ENCODE peak calls at places on chromosomes 5 and 9, in six cellular contexts. A, Q, P, Y, N and M are unnamed samples. For H3K4me1, the result is how much of the 10 kb centered on the place peaks cover.

GRCh38 chr5:60295423-60295822 is 401.9 kb upstream of the PDE4D start:
- DNase-seq in Y (peak), N (no peak), P (peak), A (no peak), Q (peak), M (no peak)

GRCh38 chr9:122095010-122095767 is 2.1 kb upstream of the TTLL11 start:
- DNase-seq in Y (peak), P (no peak), Q (peak), A (no peak), N (peak), M (peak)

GRCh38 chr5:17127743-17128231 is 89.6 kb upstream of the BASP1 start:
- DNase-seq in A (no peak), Q (no peak), N (no peak), Y (peak), P (no peak), M (peak)

GRCh38 chr5:175778951-175779475 is 92.4 kb upstream of the CPLX2 start:
- DNase-seq in Q (no peak), P (no peak), A (no peak), N (no peak), Y (peak), M (no peak)

GRCh38 chr5:78597858-78598415 is 50.6 kb downstream of the LHFPL2 start:
- DNase-seq in A (no peak), Y (no peak), N (no peak), Q (no peak), P (no peak), M (peak)

GRCh38 chr5:167361841-167362240 is 929.6 kb upstream of the WWC1 start:
- DNase-seq in N (no peak), Q (no peak), Y (no peak), P (no peak), A (no peak), M (no peak)

GRCh38 chr5:139344177-139344576 is 2.5 kb downstream of the PAIP2 start:
- DNase-seq in A (no peak), Y (no peak), N (no peak), P (no peak), Q (no peak), M (no peak)

GRCh38 chr5:174581483-174581882 is 142.9 kb upstream of the MSX2 start:
- DNase-seq in Y (peak), A (no peak), P (peak), Q (peak), N (no peak), M (no peak)

GRCh38 chr5:86461169-86461956 is 156.4 kb upstream of the COX7C start:
- DNase-seq in Y (no peak), Q (no peak), A (no peak), P (no peak), N (no peak), M (no peak)

GRCh38 chr5:17190799-17191391 is 26.5 kb upstream of the BASP1 start:
- DNase-seq in Q (no peak), Y (no peak), A (no peak), P (no peak), N (no peak), M (no peak)

GRCh38 chr9:5815421-5815820 is 17.5 kb downstream of the ERMP1 start:
- DNase-seq in A (no peak), N (no peak), P (no peak), Q (no peak), Y (no peak), M (no peak)

GRCh38 chr5:16461782-16462181 is 3.8 kb downstream of the ZNF622 start:
- DNase-seq in A (no peak), P (no peak), Y (no peak), Q (no peak), N (no peak), M (no peak)

GRCh38 chr5:55222819-55223124 is 4.3 kb downstream of the MCIDAS start:
- DNase-seq in A (no peak), P (no peak), Q (no peak), N (no peak), Y (no peak), M (no peak)

GRCh38 chr9:107043886-107044285 is 180.9 kb downstream of the ZNF462 start:
- DNase-seq in Q (no peak), Y (no peak), P (no peak), N (no peak), A (no peak), M (no peak)

GRCh38 chr9:115167175-115167574 is 49.2 kb upstream of the TNC start:
- DNase-seq in Q (no peak), A (no peak), Y (no peak), N (no peak), P (no peak), M (peak)

GRCh38 chr9:108913391-108913790 is 20.5 kb downstream of the ELP1 start:
- DNase-seq in Q (no peak), P (no peak), A (no peak), Y (no peak), N (no peak), M (no peak)

GRCh38 chr5:178532236-178532635 is 58.0 kb downstream of the COL23A1 start:
- DNase-seq in Q (no peak), P (no peak), N (no peak), Y (no peak), A (no peak), M (no peak)

GRCh38 chr9:70427161-70427945 is 12.9 kb upstream of the KLF9 start:
- DNase-seq in Y (no peak), Q (no peak), A (no peak), P (no peak), N (no peak), M (no peak)

GRCh38 chr9:6930827-6931226 is 173.1 kb downstream of the KDM4C start:
- DNase-seq in P (no peak), Y (no peak), A (no peak), Q (no peak), N (no peak), M (peak)

GRCh38 chr5:117201016-117201415 is 626.4 kb upstream of the SEMA6A start:
- DNase-seq in A (no peak), N (no peak), Q (no peak), P (no peak), Y (no peak), M (no peak)

GRCh38 chr9:6959275-6960000 is 201.7 kb downstream of the KDM4C start:
- DNase-seq in Q (no peak), Y (no peak), A (no peak), P (no peak), N (no peak), M (no peak)

GRCh38 chr5:124630767-124631704 is 115.4 kb downstream of the ZNF608 start:
- DNase-seq in N (no peak), Q (no peak), P (no peak), A (no peak), Y (no peak), M (peak)

GRCh38 chr5:148996270-148996669 is 66.6 kb downstream of the SH3TC2 start:
- DNase-seq in Q (no peak), A (no peak), P (no peak), N (no peak), Y (no peak), M (no peak)

GRCh38 chr5:129804705-129805104 is 56.8 kb downstream of the MINAR2 start:
- DNase-seq in Y (no peak), Q (peak), P (peak), A (no peak), N (no peak), M (no peak)

GRCh38 chr5:14212838-14213237 is 69.7 kb downstream of the TRIO start:
- DNase-seq in N (no peak), Y (peak), Q (no peak), P (no peak), A (no peak), M (no peak)
- H3K4me1 ChIP-seq in N (under half), Y (half or more), Q (under half), P (under half), A (under half), M (half or more)

DNA sequence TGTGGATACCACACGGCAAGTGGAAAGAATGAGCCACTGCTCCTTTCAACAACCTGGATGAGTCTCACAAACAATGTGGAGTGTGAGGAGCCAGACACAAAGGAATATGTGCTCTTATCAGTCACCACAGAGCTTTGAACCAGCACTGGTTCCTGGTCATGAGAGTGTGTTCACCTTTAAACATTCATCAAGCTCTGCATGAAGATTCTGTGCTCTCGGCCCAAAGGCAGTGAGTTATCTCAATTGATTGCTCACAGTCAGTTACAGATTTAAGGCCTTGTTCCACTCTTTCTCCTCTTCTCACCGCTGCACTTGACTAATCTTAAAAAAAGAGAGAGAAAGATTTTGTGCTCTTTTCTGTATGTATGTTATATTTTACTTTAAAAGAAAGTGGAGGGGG is 19.4 kb downstream of the LRSAM1 start:
- DNase-seq in Y (no peak), P (no peak), N (no peak), A (no peak), Q (no peak), M (no peak)
- H3K27ac ChIP-seq in Y (no peak), P (no peak), N (no peak), A (no peak), Q (no peak), M (no peak)

GRCh38 chr9:18327106-18327505 is 146.8 kb upstream of the ADAMTSL1 start:
- DNase-seq in Y (no peak), P (no peak), A (no peak), Q (no peak), N (no peak), M (no peak)
- H3K4me1 ChIP-seq in Y (under half), P (under half), A (under half), Q (under half), N (under half), M (under half)

GRCh38 chr9:120609636-120610035 is 29.7 kb upstream of the CDK5RAP2 start:
- DNase-seq in P (no peak), Q (no peak), A (no peak), N (no peak), Y (no peak), M (peak)
- H3K27ac ChIP-seq in P (no peak), Q (no peak), A (no peak), N (no peak), Y (no peak), M (peak)

DNA sequence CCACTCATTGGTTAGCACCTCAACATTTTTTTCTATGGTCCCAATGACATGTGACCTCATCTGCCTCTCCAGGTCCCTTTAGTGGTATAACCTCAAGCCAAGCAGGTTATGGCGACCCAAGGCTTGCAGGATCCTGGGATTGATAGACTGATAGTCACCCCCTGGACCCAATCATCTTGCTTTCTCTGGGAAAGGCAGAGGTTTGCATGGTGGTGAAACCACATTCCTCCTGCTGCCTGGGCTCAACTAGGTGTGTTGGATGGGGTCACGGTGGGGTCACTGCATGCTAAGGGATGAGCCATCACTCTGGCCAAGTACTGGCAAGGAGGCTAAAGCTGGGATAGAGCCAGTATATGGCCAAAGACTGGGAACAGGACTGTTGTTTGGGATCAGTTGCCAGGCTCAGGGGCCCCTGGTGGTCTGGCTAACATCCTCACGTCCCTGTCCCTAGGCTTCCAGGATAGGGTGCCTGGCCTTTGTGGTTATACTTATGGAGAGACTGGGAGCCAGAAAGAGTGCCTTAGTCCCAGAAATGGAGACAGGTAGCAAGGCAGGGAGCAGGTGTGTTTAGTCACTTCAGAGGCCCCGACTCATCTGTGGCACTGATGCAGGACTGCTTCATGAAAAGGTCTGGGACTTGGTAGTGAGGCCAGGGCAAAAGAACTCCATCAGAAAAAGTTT is 4.6 kb upstream of the SMIM32 start:
- DNase-seq in N (no peak), Q (no peak), A (no peak), P (no peak), Y (no peak), M (no peak)
- H3K4me1 ChIP-seq in N (under half), Q (under half), A (under half), P (under half), Y (under half), M (under half)

DNA sequence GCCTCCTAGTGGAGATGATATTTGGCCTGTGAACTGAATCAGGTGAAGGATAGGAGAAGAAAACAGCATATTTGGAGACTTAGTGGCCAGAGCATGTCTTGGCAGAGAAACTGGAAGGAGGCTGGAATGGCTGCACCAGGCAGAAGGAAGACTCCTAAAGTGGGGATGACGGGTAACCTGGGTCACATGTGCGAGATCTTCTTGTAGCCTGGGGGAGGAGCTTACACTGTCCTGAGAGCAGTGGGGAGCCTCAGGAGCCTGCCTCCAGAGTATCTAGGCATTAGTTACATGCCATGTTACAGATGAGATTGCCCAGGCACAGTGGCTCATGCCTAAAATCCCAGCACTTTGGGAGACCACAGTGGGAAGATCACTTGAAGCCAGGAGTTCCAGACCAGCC is 49.8 kb downstream of the JADE2 start:
- DNase-seq in N (no peak), P (no peak), Y (no peak), A (no peak), Q (no peak), M (no peak)
- H3K27ac ChIP-seq in N (no peak), P (no peak), Y (no peak), A (no peak), Q (no peak), M (no peak)

DNA sequence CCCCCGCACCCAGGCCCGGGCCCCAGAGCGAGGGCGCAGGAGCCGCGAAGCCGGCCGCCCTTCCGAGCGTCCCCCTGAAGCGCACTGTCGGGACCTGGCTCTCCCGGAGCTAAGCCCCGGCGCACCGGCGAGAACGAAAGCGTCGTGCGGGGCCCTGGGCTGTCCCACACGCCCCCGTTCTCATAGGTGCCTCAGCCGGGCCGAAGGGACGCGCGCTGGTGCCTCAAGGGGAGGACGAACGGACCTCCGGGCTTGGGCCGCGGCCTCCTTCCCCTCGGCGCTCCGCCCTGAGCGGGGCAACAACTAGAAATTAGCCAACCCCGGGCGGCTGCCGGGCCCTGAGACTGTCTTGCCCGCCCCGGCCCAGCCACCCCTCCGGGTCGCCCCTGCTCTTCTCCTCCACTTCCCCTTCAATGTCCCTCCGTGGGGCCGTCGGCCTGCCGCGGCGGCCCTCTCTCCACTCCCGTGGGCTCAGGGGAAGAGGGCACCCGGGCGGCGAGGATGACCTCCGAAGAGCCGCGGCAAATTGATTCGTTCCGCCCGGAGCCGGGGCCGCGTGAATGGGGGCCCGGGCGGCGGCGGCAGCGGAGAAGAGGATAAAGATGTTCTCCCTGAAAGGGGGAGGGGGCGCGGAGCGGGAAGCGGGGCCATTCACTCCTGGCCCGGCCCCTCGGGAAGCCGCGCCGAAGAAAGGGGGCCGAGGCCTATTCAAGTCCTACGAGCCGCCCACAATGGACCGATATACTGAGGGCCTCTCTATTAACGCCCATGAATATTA is 3.5 kb upstream of the PRDM12 start:
- DNase-seq in N (no peak), P (no peak), Y (no peak), A (no peak), Q (peak), M (no peak)
- H3K4me1 ChIP-seq in N (under half), P (under half), Y (under half), A (under half), Q (under half), M (under half)

GRCh38 chr9:134395002-134395517 is 68.8 kb downstream of the RXRA start:
- DNase-seq in N (no peak), Y (no peak), A (no peak), Q (no peak), P (no peak), M (no peak)

GRCh38 chr9:134393582-134394280 is 67.5 kb downstream of the RXRA start:
- DNase-seq in Y (no peak), A (no peak), Q (no peak), P (no peak), N (no peak), M (no peak)

GRCh38 chr9:134391319-134392231 is 65.3 kb downstream of the RXRA start:
- DNase-seq in Q (no peak), A (no peak), Y (no peak), P (no peak), N (peak), M (no peak)

GRCh38 chr9:134390947-134391318 is 64.7 kb downstream of the RXRA start:
- DNase-seq in A (no peak), Y (no peak), P (no peak), N (no peak), Q (no peak), M (no peak)

GRCh38 chr9:134392900-134393299 is 66.6 kb downstream of the RXRA start:
- DNase-seq in A (no peak), Y (no peak), P (no peak), Q (no peak), N (no peak), M (no peak)
- H3K27ac ChIP-seq in A (no peak), Y (no peak), P (no peak), Q (no peak), N (peak), M (no peak)

GRCh38 chr5:569358-569867 is 42.7 kb upstream of the CEP72 start:
- DNase-seq in Q (no peak), Y (no peak), N (no peak), A (no peak), P (no peak), M (no peak)

GRCh38 chr5:570886-571285 is 41.3 kb upstream of the CEP72 start:
- DNase-seq in Q (no peak), Y (no peak), N (no peak), A (no peak), P (no peak), M (no peak)

GRCh38 chr5:568809-569208 is 43.3 kb upstream of the CEP72 start:
- DNase-seq in Q (no peak), N (no peak), Y (no peak), P (no peak), A (no peak), M (no peak)

GRCh38 chr5:568061-568781 is 43.9 kb upstream of the CEP72 start:
- DNase-seq in P (no peak), A (no peak), N (no peak), Q (no peak), Y (no peak), M (no peak)

GRCh38 chr5:569868-570361 is 42.2 kb upstream of the CEP72 start:
- DNase-seq in A (no peak), P (no peak), N (no peak), Y (no peak), Q (no peak), M (no peak)
- H3K4me1 ChIP-seq in A (under half), P (under half), N (under half), Y (under half), Q (under half), M (under half)